ENCODE peak calls at places on chromosomes 13 and 19, in four cellular contexts. One of them, this sample, is unnamed.

GRCh38 chr13:37995052-37995451 is 125.5 kb upstream of the TRPC4 start:
- DNase-seq in HFF-Myc: peak
- DNase-seq in NCI-H1092: peak
- DNase-seq in memory B cell: no peak
- DNase-seq in this sample: no peak

GRCh38 chr13:99433543-99434075 is 67.7 kb upstream of the TM9SF2 start:
- DNase-seq in HFF-Myc: no peak
- DNase-seq in NCI-H1092: no peak
- DNase-seq in memory B cell: no peak
- DNase-seq in this sample: no peak

GRCh38 chr19:34150558-34150957 is 21.7 kb upstream of the LSM14A start:
- DNase-seq in HFF-Myc: no peak
- DNase-seq in NCI-H1092: no peak
- DNase-seq in memory B cell: no peak
- DNase-seq in this sample: no peak

GRCh38 chr13:112734696-112735547 is 45.1 kb downstream of the ATP11A start:
- DNase-seq in HFF-Myc: peak
- DNase-seq in NCI-H1092: no peak
- DNase-seq in memory B cell: no peak
- DNase-seq in this sample: no peak

GRCh38 chr19:48837081-48837524 is 812 bp upstream of the HSD17B14 start:
- DNase-seq in HFF-Myc: peak
- DNase-seq in NCI-H1092: peak
- DNase-seq in memory B cell: peak
- DNase-seq in this sample: peak

GRCh38 chr13:48586591-48587103 is 53.8 kb upstream of the RCBTB2 start:
- DNase-seq in HFF-Myc: no peak
- DNase-seq in NCI-H1092: no peak
- DNase-seq in memory B cell: no peak
- DNase-seq in this sample: peak

GRCh38 chr19:6925801-6926751 is 38.7 kb downstream of the ADGRE1 start:
- DNase-seq in HFF-Myc: no peak
- DNase-seq in NCI-H1092: no peak
- DNase-seq in memory B cell: no peak
- DNase-seq in this sample: peak

GRCh38 chr13:45700971-45701900 is 884 bp upstream of the CBY2 start:
- DNase-seq in HFF-Myc: no peak
- DNase-seq in NCI-H1092: no peak
- DNase-seq in memory B cell: no peak
- DNase-seq in this sample: no peak

GRCh38 chr19:366205-366783 is 21.7 kb upstream of the MIER2 start:
- DNase-seq in HFF-Myc: no peak
- DNase-seq in NCI-H1092: no peak
- DNase-seq in memory B cell: no peak
- DNase-seq in this sample: peak

This sample was measured in RPMI8226.